ENCODE peak calls at places on chromosomes 4 and X, in nine cellular contexts. One of them, this sample, is unnamed.

GRCh38 chrX:13938053-13938765 is 91.5 kb downstream of the GEMIN8 start:
- DNase-seq in activated CD4-positive, alpha-beta T cell treated with anti-CD3 and anti-CD28 coated beads, Interleukin-2, amount 50 U/mL, for 4 hours: no peak
- DNase-seq in NCI-H460: no peak
- DNase-seq in BE2C: peak
- DNase-seq in endothelial cell: peak
- DNase-seq in fibroblast of mammary gland: no peak
- DNase-seq in ACHN: no peak
- DNase-seq in CD8-positive, alpha-beta memory T cell: no peak
- DNase-seq in stimulated activated CD4-positive, alpha-beta T cell treated with anti-CD3 and anti-CD28 coated beads, Interleukin-4, amount 100 ng/mL, for 48 hours: no peak
- DNase-seq in this sample: peak

GRCh38 chrX:5458300-5458699 is 770.4 kb downstream of the NLGN4X start:
- DNase-seq in BE2C: no peak
- DNase-seq in CD8-positive, alpha-beta memory T cell: no peak
- DNase-seq in activated CD4-positive, alpha-beta T cell treated with anti-CD3 and anti-CD28 coated beads, Interleukin-2, amount 50 U/mL, for 4 hours: no peak
- DNase-seq in NCI-H460: no peak
- DNase-seq in endothelial cell: peak
- DNase-seq in ACHN: peak
- DNase-seq in fibroblast of mammary gland: no peak
- DNase-seq in stimulated activated CD4-positive, alpha-beta T cell treated with anti-CD3 and anti-CD28 coated beads, Interleukin-4, amount 100 ng/mL, for 48 hours: no peak
- DNase-seq in this sample: no peak

GRCh38 chr4:81528979-81529378 is 57.3 kb upstream of the RASGEF1B start:
- DNase-seq in endothelial cell: no peak
- DNase-seq in stimulated activated CD4-positive, alpha-beta T cell treated with anti-CD3 and anti-CD28 coated beads, Interleukin-4, amount 100 ng/mL, for 48 hours: no peak
- DNase-seq in NCI-H460: no peak
- DNase-seq in CD8-positive, alpha-beta memory T cell: no peak
- DNase-seq in activated CD4-positive, alpha-beta T cell treated with anti-CD3 and anti-CD28 coated beads, Interleukin-2, amount 50 U/mL, for 4 hours: no peak
- DNase-seq in BE2C: no peak
- DNase-seq in ACHN: no peak
- DNase-seq in fibroblast of mammary gland: no peak
- DNase-seq in this sample: no peak

GRCh38 chr4:142402925-142403324 is 443.2 kb downstream of the INPP4B start:
- DNase-seq in activated CD4-positive, alpha-beta T cell treated with anti-CD3 and anti-CD28 coated beads, Interleukin-2, amount 50 U/mL, for 4 hours: peak
- DNase-seq in ACHN: no peak
- DNase-seq in NCI-H460: no peak
- DNase-seq in endothelial cell: no peak
- DNase-seq in stimulated activated CD4-positive, alpha-beta T cell treated with anti-CD3 and anti-CD28 coated beads, Interleukin-4, amount 100 ng/mL, for 48 hours: no peak
- DNase-seq in fibroblast of mammary gland: peak
- DNase-seq in CD8-positive, alpha-beta memory T cell: no peak
- DNase-seq in BE2C: no peak
- DNase-seq in this sample: peak

GRCh38 chr4:108109111-108109510 is 59.6 kb downstream of the LEF1 start:
- DNase-seq in NCI-H460: no peak
- DNase-seq in stimulated activated CD4-positive, alpha-beta T cell treated with anti-CD3 and anti-CD28 coated beads, Interleukin-4, amount 100 ng/mL, for 48 hours: no peak
- DNase-seq in fibroblast of mammary gland: no peak
- DNase-seq in ACHN: no peak
- DNase-seq in CD8-positive, alpha-beta memory T cell: no peak
- DNase-seq in BE2C: no peak
- DNase-seq in activated CD4-positive, alpha-beta T cell treated with anti-CD3 and anti-CD28 coated beads, Interleukin-2, amount 50 U/mL, for 4 hours: no peak
- DNase-seq in endothelial cell: no peak
- DNase-seq in this sample: no peak

GRCh38 chrX:75673468-75673867 is 111.6 kb downstream of the MAGEE2 start:
- DNase-seq in NCI-H460: no peak
- DNase-seq in activated CD4-positive, alpha-beta T cell treated with anti-CD3 and anti-CD28 coated beads, Interleukin-2, amount 50 U/mL, for 4 hours: no peak
- DNase-seq in CD8-positive, alpha-beta memory T cell: no peak
- DNase-seq in ACHN: no peak
- DNase-seq in BE2C: no peak
- DNase-seq in stimulated activated CD4-positive, alpha-beta T cell treated with anti-CD3 and anti-CD28 coated beads, Interleukin-4, amount 100 ng/mL, for 48 hours: no peak
- DNase-seq in endothelial cell: no peak
- DNase-seq in fibroblast of mammary gland: no peak
- DNase-seq in this sample: no peak

GRCh38 chrX:47030339-47030738 is 47.9 kb upstream of the RGN start:
- DNase-seq in ACHN: peak
- DNase-seq in CD8-positive, alpha-beta memory T cell: peak
- DNase-seq in endothelial cell: peak
- DNase-seq in stimulated activated CD4-positive, alpha-beta T cell treated with anti-CD3 and anti-CD28 coated beads, Interleukin-4, amount 100 ng/mL, for 48 hours: no peak
- DNase-seq in NCI-H460: peak
- DNase-seq in activated CD4-positive, alpha-beta T cell treated with anti-CD3 and anti-CD28 coated beads, Interleukin-2, amount 50 U/mL, for 4 hours: no peak
- DNase-seq in BE2C: peak
- DNase-seq in fibroblast of mammary gland: peak
- DNase-seq in this sample: peak

GRCh38 chrX:115592997-115593734 is 32.2 kb downstream of the PLS3 start:
- DNase-seq in CD8-positive, alpha-beta memory T cell: no peak
- DNase-seq in activated CD4-positive, alpha-beta T cell treated with anti-CD3 and anti-CD28 coated beads, Interleukin-2, amount 50 U/mL, for 4 hours: no peak
- DNase-seq in BE2C: no peak
- DNase-seq in NCI-H460: no peak
- DNase-seq in fibroblast of mammary gland: peak
- DNase-seq in endothelial cell: no peak
- DNase-seq in stimulated activated CD4-positive, alpha-beta T cell treated with anti-CD3 and anti-CD28 coated beads, Interleukin-4, amount 100 ng/mL, for 48 hours: no peak
- DNase-seq in ACHN: no peak
- DNase-seq in this sample: no peak

GRCh38 chrX:19721726-19722370 is 165.6 kb downstream of the SH3KBP1 start:
- DNase-seq in ACHN: peak
- DNase-seq in activated CD4-positive, alpha-beta T cell treated with anti-CD3 and anti-CD28 coated beads, Interleukin-2, amount 50 U/mL, for 4 hours: no peak
- DNase-seq in fibroblast of mammary gland: no peak
- DNase-seq in CD8-positive, alpha-beta memory T cell: no peak
- DNase-seq in NCI-H460: no peak
- DNase-seq in stimulated activated CD4-positive, alpha-beta T cell treated with anti-CD3 and anti-CD28 coated beads, Interleukin-4, amount 100 ng/mL, for 48 hours: no peak
- DNase-seq in BE2C: no peak
- DNase-seq in endothelial cell: no peak
- DNase-seq in this sample: peak

GRCh38 chrX:1582686-1583437 is 8.5 kb upstream of the AKAP17A start:
- DNase-seq in ACHN: peak
- DNase-seq in NCI-H460: no peak
- DNase-seq in activated CD4-positive, alpha-beta T cell treated with anti-CD3 and anti-CD28 coated beads, Interleukin-2, amount 50 U/mL, for 4 hours: peak
- DNase-seq in stimulated activated CD4-positive, alpha-beta T cell treated with anti-CD3 and anti-CD28 coated beads, Interleukin-4, amount 100 ng/mL, for 48 hours: peak
- DNase-seq in fibroblast of mammary gland: peak
- DNase-seq in endothelial cell: no peak
- DNase-seq in CD8-positive, alpha-beta memory T cell: no peak
- DNase-seq in BE2C: no peak
- DNase-seq in this sample: no peak

GRCh38 chr4:26323807-26324206 is 3.0 kb downstream of the RBPJ start:
- DNase-seq in BE2C: no peak
- DNase-seq in endothelial cell: no peak
- DNase-seq in CD8-positive, alpha-beta memory T cell: no peak
- DNase-seq in fibroblast of mammary gland: peak
- DNase-seq in stimulated activated CD4-positive, alpha-beta T cell treated with anti-CD3 and anti-CD28 coated beads, Interleukin-4, amount 100 ng/mL, for 48 hours: no peak
- DNase-seq in ACHN: no peak
- DNase-seq in NCI-H460: no peak
- DNase-seq in activated CD4-positive, alpha-beta T cell treated with anti-CD3 and anti-CD28 coated beads, Interleukin-2, amount 50 U/mL, for 4 hours: no peak
- DNase-seq in this sample: no peak

GRCh38 chr4:16123356-16124084 is 39.7 kb upstream of the PROM1 start:
- DNase-seq in BE2C: no peak
- DNase-seq in fibroblast of mammary gland: no peak
- DNase-seq in CD8-positive, alpha-beta memory T cell: no peak
- DNase-seq in endothelial cell: no peak
- DNase-seq in NCI-H460: no peak
- DNase-seq in stimulated activated CD4-positive, alpha-beta T cell treated with anti-CD3 and anti-CD28 coated beads, Interleukin-4, amount 100 ng/mL, for 48 hours: no peak
- DNase-seq in activated CD4-positive, alpha-beta T cell treated with anti-CD3 and anti-CD28 coated beads, Interleukin-2, amount 50 U/mL, for 4 hours: no peak
- DNase-seq in ACHN: no peak
- DNase-seq in this sample: peak

GRCh38 chr4:13059015-13059414 is 425.1 kb downstream of the RAB28 start:
- DNase-seq in fibroblast of mammary gland: no peak
- DNase-seq in ACHN: no peak
- DNase-seq in endothelial cell: no peak
- DNase-seq in activated CD4-positive, alpha-beta T cell treated with anti-CD3 and anti-CD28 coated beads, Interleukin-2, amount 50 U/mL, for 4 hours: no peak
- DNase-seq in NCI-H460: no peak
- DNase-seq in CD8-positive, alpha-beta memory T cell: no peak
- DNase-seq in BE2C: no peak
- DNase-seq in stimulated activated CD4-positive, alpha-beta T cell treated with anti-CD3 and anti-CD28 coated beads, Interleukin-4, amount 100 ng/mL, for 48 hours: no peak
- DNase-seq in this sample: no peak

GRCh38 chr4:122003335-122003734 is 51.5 kb upstream of the TRPC3 start:
- DNase-seq in activated CD4-positive, alpha-beta T cell treated with anti-CD3 and anti-CD28 coated beads, Interleukin-2, amount 50 U/mL, for 4 hours: no peak
- DNase-seq in BE2C: peak
- DNase-seq in CD8-positive, alpha-beta memory T cell: peak
- DNase-seq in stimulated activated CD4-positive, alpha-beta T cell treated with anti-CD3 and anti-CD28 coated beads, Interleukin-4, amount 100 ng/mL, for 48 hours: peak
- DNase-seq in ACHN: peak
- DNase-seq in endothelial cell: peak
- DNase-seq in NCI-H460: peak
- DNase-seq in fibroblast of mammary gland: peak
- DNase-seq in this sample: peak

GRCh38 chr4:111406036-111406435 is 739.2 kb upstream of the FAM241A start:
- DNase-seq in activated CD4-positive, alpha-beta T cell treated with anti-CD3 and anti-CD28 coated beads, Interleukin-2, amount 50 U/mL, for 4 hours: no peak
- DNase-seq in endothelial cell: no peak
- DNase-seq in CD8-positive, alpha-beta memory T cell: no peak
- DNase-seq in stimulated activated CD4-positive, alpha-beta T cell treated with anti-CD3 and anti-CD28 coated beads, Interleukin-4, amount 100 ng/mL, for 48 hours: no peak
- DNase-seq in ACHN: no peak
- DNase-seq in BE2C: no peak
- DNase-seq in fibroblast of mammary gland: peak
- DNase-seq in NCI-H460: no peak
- DNase-seq in this sample: no peak

GRCh38 chr4:40594261-40595178 is 35.1 kb downstream of the RBM47 start:
- DNase-seq in stimulated activated CD4-positive, alpha-beta T cell treated with anti-CD3 and anti-CD28 coated beads, Interleukin-4, amount 100 ng/mL, for 48 hours: no peak
- DNase-seq in fibroblast of mammary gland: peak
- DNase-seq in CD8-positive, alpha-beta memory T cell: no peak
- DNase-seq in NCI-H460: no peak
- DNase-seq in BE2C: no peak
- DNase-seq in endothelial cell: no peak
- DNase-seq in ACHN: no peak
- DNase-seq in activated CD4-positive, alpha-beta T cell treated with anti-CD3 and anti-CD28 coated beads, Interleukin-2, amount 50 U/mL, for 4 hours: no peak
- DNase-seq in this sample: peak

GRCh38 chrX:103774070-103774642 is 2.5 kb upstream of the PLP1 start:
- DNase-seq in fibroblast of mammary gland: peak
- DNase-seq in CD8-positive, alpha-beta memory T cell: no peak
- DNase-seq in ACHN: peak
- DNase-seq in NCI-H460: peak
- DNase-seq in BE2C: peak
- DNase-seq in stimulated activated CD4-positive, alpha-beta T cell treated with anti-CD3 and anti-CD28 coated beads, Interleukin-4, amount 100 ng/mL, for 48 hours: no peak
- DNase-seq in endothelial cell: no peak
- DNase-seq in activated CD4-positive, alpha-beta T cell treated with anti-CD3 and anti-CD28 coated beads, Interleukin-2, amount 50 U/mL, for 4 hours: no peak
- DNase-seq in this sample: peak

GRCh38 chr4:2049811-2050210 is 9.3 kb upstream of the NAT8L start:
- DNase-seq in ACHN: no peak
- DNase-seq in activated CD4-positive, alpha-beta T cell treated with anti-CD3 and anti-CD28 coated beads, Interleukin-2, amount 50 U/mL, for 4 hours: no peak
- DNase-seq in BE2C: no peak
- DNase-seq in fibroblast of mammary gland: no peak
- DNase-seq in CD8-positive, alpha-beta memory T cell: no peak
- DNase-seq in stimulated activated CD4-positive, alpha-beta T cell treated with anti-CD3 and anti-CD28 coated beads, Interleukin-4, amount 100 ng/mL, for 48 hours: no peak
- DNase-seq in endothelial cell: no peak
- DNase-seq in NCI-H460: no peak
- DNase-seq in this sample: no peak

GRCh38 chrX:68462197-68462596 is 28.9 kb upstream of the OPHN1 start:
- DNase-seq in CD8-positive, alpha-beta memory T cell: no peak
- DNase-seq in ACHN: no peak
- DNase-seq in activated CD4-positive, alpha-beta T cell treated with anti-CD3 and anti-CD28 coated beads, Interleukin-2, amount 50 U/mL, for 4 hours: no peak
- DNase-seq in stimulated activated CD4-positive, alpha-beta T cell treated with anti-CD3 and anti-CD28 coated beads, Interleukin-4, amount 100 ng/mL, for 48 hours: no peak
- DNase-seq in endothelial cell: no peak
- DNase-seq in fibroblast of mammary gland: peak
- DNase-seq in NCI-H460: no peak
- DNase-seq in BE2C: no peak
- DNase-seq in this sample: no peak

GRCh38 chrX:96770315-96770714 is 85.7 kb downstream of the DIAPH2 start:
- DNase-seq in stimulated activated CD4-positive, alpha-beta T cell treated with anti-CD3 and anti-CD28 coated beads, Interleukin-4, amount 100 ng/mL, for 48 hours: no peak
- DNase-seq in endothelial cell: no peak
- DNase-seq in BE2C: no peak
- DNase-seq in ACHN: peak
- DNase-seq in fibroblast of mammary gland: peak
- DNase-seq in activated CD4-positive, alpha-beta T cell treated with anti-CD3 and anti-CD28 coated beads, Interleukin-2, amount 50 U/mL, for 4 hours: no peak
- DNase-seq in NCI-H460: peak
- DNase-seq in CD8-positive, alpha-beta memory T cell: no peak
- DNase-seq in this sample: peak

This sample was measured in myocyte.